ENCODE peak calls at places on chromosome 22, in ten cellular contexts. Y is A549, X is esophagus squamous epithelium, E is left ventricle myocardium inferior, S is mucosa of descending colon, H is heart left ventricle, G is psoas muscle, B is kidney epithelial cell, I is HCT116, V is endodermal cell. A is an unnamed sample.

GRCh38 chr22:49627217-49628181 is 200.2 kb downstream of the BRD1 start:
- DNase-seq in Y (no peak), X (no peak), E (no peak), S (no peak), H (peak; percentile 14), G (peak; percentile 39), B (no peak), I (no peak), V (peak; percentile 65), A (no peak)

GRCh38 chr22:19961201-19961580 is 19.6 kb upstream of the TXNRD2 start:
- DNase-seq in Y (no peak), X (no peak), E (no peak), S (no peak), H (no peak), G (no peak), B (no peak), I (no peak), V (no peak), A (no peak)

GRCh38 chr22:49415219-49415951 is 412.3 kb downstream of the BRD1 start:
- DNase-seq in Y (no peak), X (no peak), E (no peak), S (no peak), H (no peak), G (no peak), B (no peak), I (no peak), V (peak; percentile 46), A (no peak)

GRCh38 chr22:20433191-20433590 is 4.4 kb downstream of the SCARF2 start:
- DNase-seq in Y (no peak), X (no peak), E (no peak), S (no peak), H (no peak), G (peak; percentile 19), B (no peak), I (no peak), V (no peak), A (no peak)

GRCh38 chr22:31138126-31138525 is 2.2 kb downstream of the PLA2G3 start:
- DNase-seq in Y (no peak), X (no peak), E (no peak), S (no peak), H (no peak), G (peak; percentile 27), B (no peak), I (no peak), V (no peak), A (no peak)

GRCh38 chr22:19793656-19794310 is 33.2 kb downstream of the TBX1 start:
- DNase-seq in Y (no peak), X (no peak), E (no peak), S (no peak), H (no peak), G (no peak), B (no peak), I (no peak), V (no peak), A (no peak)

GRCh38 chr22:32075997-32076725 is 33.1 kb downstream of the SLC5A1 start:
- DNase-seq in Y (no peak), X (no peak), E (no peak), S (no peak), H (no peak), G (no peak), B (no peak), I (no peak), V (no peak), A (no peak)

GRCh38 chr22:49269371-49269770 is 558.3 kb downstream of the BRD1 start:
- DNase-seq in Y (no peak), X (no peak), E (no peak), S (no peak), H (no peak), G (no peak), B (no peak), I (no peak), V (peak; percentile 88), A (no peak)

GRCh38 chr22:19149047-19149883 is 827 bp downstream of the GSC2 start:
- DNase-seq in Y (no peak), X (no peak), E (no peak), S (no peak), H (no peak), G (no peak), B (no peak), I (no peak), V (peak; percentile 84), A (no peak)

GRCh38 chr22:48393041-48393370 is 1434.7 kb downstream of the BRD1 start:
- DNase-seq in Y (no peak), X (no peak), E (no peak), S (no peak), H (no peak), G (no peak), B (no peak), I (no peak), V (no peak), A (no peak)

GRCh38 chr22:43345761-43346261 is 2.6 kb upstream of the SCUBE1 start:
- DNase-seq in Y (peak; percentile 12), X (no peak), E (no peak), S (no peak), H (no peak), G (no peak), B (no peak), I (no peak), V (peak; percentile 53), A (no peak)

DNA sequence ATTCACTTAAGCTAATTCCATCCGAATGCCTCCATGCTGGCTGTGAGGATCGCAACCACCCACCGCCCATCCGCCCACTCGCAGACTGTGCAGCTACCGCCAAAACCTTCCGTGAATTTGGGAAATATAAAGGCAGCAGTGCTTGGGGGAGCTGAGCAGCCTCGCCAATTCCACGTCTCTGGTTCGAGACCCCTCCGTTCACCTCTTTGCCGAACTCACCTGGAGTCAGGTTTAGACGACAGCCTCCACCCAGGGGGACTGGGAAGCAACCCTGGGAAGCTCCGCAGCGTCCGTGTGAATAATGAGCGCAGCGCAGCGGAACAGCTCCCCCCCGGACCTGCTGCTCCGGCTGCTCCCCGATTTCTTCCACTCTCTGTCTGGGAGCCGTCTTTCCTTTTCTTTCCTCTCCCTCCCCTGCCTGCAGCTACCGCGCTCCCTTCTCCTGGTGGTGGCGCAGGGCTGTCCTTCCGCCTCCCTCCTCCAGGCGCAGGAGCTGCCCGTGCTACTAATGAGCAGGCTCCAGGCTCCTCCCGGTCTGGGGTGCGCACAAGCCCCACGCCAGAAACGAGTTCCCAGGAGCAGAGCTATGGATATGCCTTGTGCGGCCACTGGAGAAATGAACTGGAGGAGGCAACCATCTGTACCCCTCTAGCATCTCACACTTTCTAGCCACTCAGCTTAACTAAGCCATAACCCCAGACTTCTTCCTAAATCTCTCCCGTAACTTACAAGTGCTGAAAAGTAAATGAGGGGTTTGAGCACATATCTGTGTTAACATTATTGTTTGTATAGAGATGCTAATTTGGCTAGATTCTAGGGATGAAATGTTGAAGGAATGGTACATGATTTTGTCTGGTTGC is 107.3 kb downstream of the XKR3 start:
- DNase-seq in Y (no peak), X (no peak), E (no peak), S (no peak), H (no peak), G (no peak), B (no peak), I (no peak), V (no peak), A (no peak)
- TF ChIP-seq CTCF in Y (no peak), X (no peak), E (no peak), S (no peak), H (no peak), G (no peak), B (peak; percentile 22), I (no peak), V (no peak), A (no peak)

GRCh38 chr22:29550005-29550404 is 3.6 kb downstream of the THOC5 start:
- DNase-seq in Y (no peak), X (no peak), E (no peak), S (no peak), H (no peak), G (no peak), B (no peak), I (no peak), V (no peak), A (no peak)
- H3K4me3 ChIP-seq in Y (no peak overlapping the region), X (no peak overlapping the region), E (no peak overlapping the region), S (no peak overlapping the region), H (no peak overlapping the region), G (no peak overlapping the region), B (no peak overlapping the region), I (no peak overlapping the region), V (peak overlapping the region; percentile 23), A (no peak overlapping the region)

GRCh38 chr22:35842954-35843353 is 125.3 kb downstream of the APOL5 start:
- DNase-seq in Y (peak; percentile 73), X (no peak), E (no peak), S (peak; percentile 50), H (peak; percentile 36), G (no peak), B (no peak), I (peak; percentile 62), V (peak; percentile 71), A (no peak)
- TF ChIP-seq CTCF in Y (peak; percentile 48), X (no peak), E (peak; percentile 67), S (peak; percentile 11), H (peak; percentile 50), G (peak; percentile 52), B (peak; percentile 65), I (peak; percentile 86), V (peak; percentile 79), A (peak; percentile 52)

DNA sequence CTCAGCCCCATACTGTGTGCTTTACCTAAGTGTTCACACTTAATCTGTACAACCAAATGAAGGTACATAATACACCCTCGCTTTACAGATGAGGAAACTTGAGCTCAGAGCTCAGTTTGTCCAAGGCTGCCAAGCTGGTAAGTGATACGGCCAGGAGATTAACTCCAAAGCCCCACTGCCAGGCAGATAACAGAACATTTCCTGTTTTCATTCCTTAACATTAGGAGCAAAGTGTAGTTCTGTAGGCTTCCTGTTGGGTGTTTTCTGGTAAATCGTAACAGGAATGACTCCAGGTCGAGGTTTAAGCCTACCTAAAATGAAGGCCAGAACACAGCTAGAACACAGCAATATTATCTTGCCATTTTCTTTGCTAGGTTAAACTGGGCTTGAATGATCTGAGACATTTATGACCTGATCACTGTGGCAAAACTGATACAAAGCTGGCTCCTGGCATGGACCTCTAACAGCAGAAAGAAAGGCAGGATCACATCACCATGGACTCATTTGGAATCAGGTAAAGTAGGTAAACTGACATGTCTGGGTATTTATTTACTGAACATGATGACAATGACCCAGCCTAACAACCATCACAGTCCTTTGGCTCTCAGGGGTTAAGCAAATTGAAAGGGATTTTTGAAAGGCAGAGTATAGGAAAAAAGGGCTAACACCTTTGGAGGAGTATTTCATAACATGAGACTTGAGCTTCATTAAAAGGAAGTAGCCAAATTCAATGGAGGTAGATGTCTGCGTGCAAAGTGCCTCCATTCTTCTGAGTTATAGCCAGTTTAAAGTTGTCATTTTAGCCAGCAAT is 3.9 kb upstream of the NUP50 start:
- DNase-seq in Y (peak; percentile 22), X (no peak), E (no peak), S (peak; percentile 47), H (no peak), G (no peak), B (no peak), I (no peak), V (peak; percentile 55), A (no peak)
- H3K4me3 ChIP-seq in Y (no peak overlapping the region), X (no peak overlapping the region), E (no peak overlapping the region), S (no peak overlapping the region), H (no peak overlapping the region), G (no peak overlapping the region), B (no peak overlapping the region), I (no peak overlapping the region), V (peak overlapping the region; percentile 73), A (no peak overlapping the region)